ENCODE peak calls at places on chromosomes 2 and 18, in eight cellular contexts. Z, G, V, X, J, M, K and R are unnamed samples.

GRCh38 chr18:79477711-79478483 is 82.2 kb downstream of the NFATC1 start:
- DNase-seq in Z (no peak), G (no peak), V (peak), X (no peak), J (no peak), M (no peak), K (no peak), R (no peak)

GRCh38 chr2:138275881-138276280 is 225.7 kb upstream of the SPOPL start:
- DNase-seq in Z (no peak), G (no peak), V (no peak), X (no peak), J (no peak), M (no peak), K (no peak), R (no peak)

GRCh38 chr2:119468154-119468955 is 36.7 kb downstream of the TMEM37 start:
- DNase-seq in Z (no peak), G (no peak), V (no peak), X (no peak), J (no peak), M (no peak), K (no peak), R (no peak)

GRCh38 chr2:132797551-132797950 is 127.5 kb upstream of the LYPD1 start:
- DNase-seq in Z (no peak), G (no peak), V (no peak), X (no peak), J (no peak), M (no peak), K (no peak), R (no peak)

GRCh38 chr2:209351636-209352035 is 72.2 kb upstream of the MAP2 start:
- DNase-seq in Z (no peak), G (no peak), V (no peak), X (no peak), J (no peak), M (no peak), K (no peak), R (no peak)

GRCh38 chr2:86068098-86069047 is 37.3 kb downstream of the POLR1A start:
- DNase-seq in Z (no peak), G (no peak), V (no peak), X (peak), J (peak), M (no peak), K (no peak), R (no peak)

GRCh38 chr18:37364237-37364636 is 201.4 kb downstream of the CELF4 start:
- DNase-seq in Z (no peak), G (peak), V (peak), X (no peak), J (no peak), M (peak), K (no peak), R (no peak)

GRCh38 chr2:40098786-40099470 is 319.9 kb upstream of the THUMPD2 start:
- DNase-seq in Z (no peak), G (no peak), V (no peak), X (no peak), J (no peak), M (no peak), K (no peak), R (no peak)

GRCh38 chr18:63775166-63775730 is at the start of gene SERPINB7:
- DNase-seq in Z (no peak), G (no peak), V (no peak), X (no peak), J (no peak), M (no peak), K (no peak), R (no peak)

GRCh38 chr2:72115361-72116080 is 32.1 kb downstream of the CYP26B1 start:
- DNase-seq in Z (no peak), G (no peak), V (peak), X (peak), J (no peak), M (no peak), K (no peak), R (peak)

GRCh38 chr2:45946023-45946422 is 294.5 kb downstream of the PRKCE start:
- DNase-seq in Z (no peak), G (no peak), V (no peak), X (peak), J (no peak), M (no peak), K (no peak), R (no peak)

GRCh38 chr2:39523308-39524044 is 86.4 kb upstream of the MAP4K3 start:
- DNase-seq in Z (no peak), G (no peak), V (no peak), X (peak), J (no peak), M (no peak), K (no peak), R (no peak)

GRCh38 chr2:85071096-85071495 is 62.1 kb upstream of the TCF7L1 start:
- DNase-seq in Z (no peak), G (no peak), V (no peak), X (no peak), J (no peak), M (no peak), K (no peak), R (no peak)

GRCh38 chr2:176552456-176553135 is 283.4 kb downstream of the MTX2 start:
- DNase-seq in Z (no peak), G (no peak), V (no peak), X (no peak), J (no peak), M (no peak), K (peak), R (no peak)

GRCh38 chr2:161243873-161244272 is 64.4 kb upstream of the PSMD14 start:
- DNase-seq in Z (no peak), G (no peak), V (no peak), X (no peak), J (no peak), M (no peak), K (peak), R (no peak)

GRCh38 chr2:134683561-134684112 is 35.2 kb downstream of the TMEM163 start:
- DNase-seq in Z (no peak), G (no peak), V (no peak), X (peak), J (no peak), M (no peak), K (no peak), R (peak)

GRCh38 chr2:137223722-137224121 is 458.4 kb downstream of the THSD7B start:
- DNase-seq in Z (no peak), G (no peak), V (no peak), X (no peak), J (no peak), M (no peak), K (no peak), R (no peak)

GRCh38 chr2:207416936-207417718 is 112.6 kb upstream of the CREB1 start:
- DNase-seq in Z (no peak), G (no peak), V (no peak), X (no peak), J (no peak), M (no peak), K (no peak), R (no peak)

GRCh38 chr18:46325836-46326235 is 221.7 kb downstream of the HAUS1 start:
- DNase-seq in Z (no peak), G (no peak), V (no peak), X (no peak), J (no peak), M (no peak), K (no peak), R (no peak)

GRCh38 chr2:206086683-206087350 is 843 bp upstream of the INO80D start:
- DNase-seq in Z (no peak), G (peak), V (no peak), X (peak), J (no peak), M (no peak), K (peak), R (no peak)

GRCh38 chr2:102603904-102604303 is 15.4 kb upstream of the SLC9A2 start:
- DNase-seq in Z (no peak), G (no peak), V (no peak), X (no peak), J (no peak), M (no peak), K (no peak), R (no peak)

GRCh38 chr2:62811086-62811485 is 105.6 kb downstream of the EHBP1 start:
- DNase-seq in Z (no peak), G (no peak), V (no peak), X (no peak), J (no peak), M (no peak), K (no peak), R (no peak)

GRCh38 chr18:57901819-57902600 is 98.9 kb upstream of the ATP8B1 start:
- DNase-seq in Z (no peak), G (no peak), V (no peak), X (peak), J (no peak), M (no peak), K (no peak), R (no peak)

GRCh38 chr2:168666339-168666738 is 136.1 kb upstream of the NOSTRIN start:
- DNase-seq in Z (no peak), G (no peak), V (no peak), X (no peak), J (no peak), M (no peak), K (no peak), R (no peak)

GRCh38 chr2:119371111-119371510 is 4.3 kb downstream of the DBI start:
- DNase-seq in Z (no peak), G (no peak), V (no peak), X (no peak), J (no peak), M (no peak), K (no peak), R (no peak)

GRCh38 chr2:63189026-63189425 is 138.4 kb downstream of the OTX1 start:
- DNase-seq in Z (no peak), G (no peak), V (no peak), X (peak), J (no peak), M (no peak), K (peak), R (peak)

GRCh38 chr2:156037472-156037871 is 295.0 kb downstream of the NR4A2 start:
- DNase-seq in Z (no peak), G (no peak), V (no peak), X (no peak), J (no peak), M (no peak), K (no peak), R (no peak)

GRCh38 chr2:191311627-191312026 is 66.4 kb downstream of the MYO1B start:
- DNase-seq in Z (no peak), G (no peak), V (no peak), X (peak), J (no peak), M (no peak), K (no peak), R (no peak)

GRCh38 chr2:186702499-186702898 is 8.6 kb downstream of the FAM171B start:
- DNase-seq in Z (no peak), G (no peak), V (no peak), X (no peak), J (no peak), M (no peak), K (no peak), R (no peak)

GRCh38 chr2:42138163-42139016 is 30.8 kb upstream of the EML4 start:
- DNase-seq in Z (no peak), G (no peak), V (no peak), X (peak), J (no peak), M (no peak), K (no peak), R (peak)

GRCh38 chr2:2491964-2492363 is 160.9 kb upstream of the MYT1L start:
- DNase-seq in Z (no peak), G (no peak), V (no peak), X (no peak), J (no peak), M (no peak), K (no peak), R (no peak)

GRCh38 chr2:181178823-181179412 is 198.5 kb downstream of the UBE2E3 start:
- DNase-seq in Z (no peak), G (no peak), V (no peak), X (peak), J (peak), M (no peak), K (peak), R (no peak)

GRCh38 chr2:222410534-222410933 is 13.8 kb upstream of the SGPP2 start:
- DNase-seq in Z (no peak), G (no peak), V (no peak), X (no peak), J (no peak), M (no peak), K (no peak), R (no peak)

GRCh38 chr2:107008843-107009242 is 122.9 kb upstream of the ST6GAL2 start:
- DNase-seq in Z (no peak), G (no peak), V (no peak), X (no peak), J (no peak), M (no peak), K (no peak), R (no peak)

GRCh38 chr18:3525870-3526420 is 76.0 kb downstream of the TGIF1 start:
- DNase-seq in Z (no peak), G (peak), V (no peak), X (peak), J (no peak), M (no peak), K (no peak), R (no peak)

GRCh38 chr2:136048886-136049832 is 63.7 kb upstream of the DARS1 start:
- DNase-seq in Z (no peak), G (no peak), V (no peak), X (no peak), J (no peak), M (no peak), K (no peak), R (no peak)

GRCh38 chr2:238967031-238967977 is 119.4 kb downstream of the TWIST2 start:
- DNase-seq in Z (no peak), G (no peak), V (no peak), X (no peak), J (no peak), M (no peak), K (no peak), R (no peak)

GRCh38 chr18:55435592-55435991 is 152.4 kb downstream of the TCF4 start:
- DNase-seq in Z (no peak), G (no peak), V (no peak), X (no peak), J (no peak), M (no peak), K (no peak), R (no peak)